ENCODE peak calls at places on chromosomes 1 and 21, in nine cellular contexts. T is RWPE1; Z is activated CD4-positive, alpha-beta T cell treated with anti-CD3 and anti-CD28 coated beads, Interleukin-2, amount 50 U/mL, for 24 hours; F is amniotic stem cell; C is mesenchymal stem cell; M is hypothalamus; E is neural crest cell; V is activated CD4-positive, alpha-beta memory T cell treated with anti-CD3 and anti-CD28 coated beads, Interleukin-2, amount 10 ng/mL, durations not matched to agents 7 days and 5 days; D is GDM1. Y is an unnamed sample.

GRCh38 chr1:156704930-156705320 is 458 bp downstream of the CRABP2 start:
- DNase-seq in T (peak), Z (no peak), F (peak), C (peak), M (no peak), E (no peak), V (peak), D (no peak), Y (peak)

GRCh38 chr1:167305059-167305704 is 84.5 kb downstream of the POU2F1 start:
- DNase-seq in T (no peak), Z (no peak), F (no peak), C (no peak), M (no peak), E (no peak), V (no peak), D (no peak), Y (no peak)

GRCh38 chr21:14943636-14944035 is 121.2 kb downstream of the NRIP1 start:
- DNase-seq in T (no peak), Z (no peak), F (no peak), C (no peak), M (no peak), E (no peak), V (no peak), D (no peak), Y (no peak)

GRCh38 chr1:154744352-154744751 is 125.7 kb downstream of the KCNN3 start:
- DNase-seq in T (no peak), Z (no peak), F (no peak), C (no peak), M (no peak), E (no peak), V (no peak), D (no peak), Y (no peak)

GRCh38 chr1:176444286-176444685 is 18.7 kb upstream of the PAPPA2 start:
- DNase-seq in T (no peak), Z (no peak), F (no peak), C (no peak), M (no peak), E (no peak), V (no peak), D (no peak), Y (no peak)

GRCh38 chr1:156165083-156165482 is 11.7 kb downstream of the SEMA4A start:
- DNase-seq in T (no peak), Z (no peak), F (no peak), C (peak), M (no peak), E (no peak), V (no peak), D (no peak), Y (no peak)

GRCh38 chr1:187921426-187921825 is 1092.7 kb downstream of the PLA2G4A start:
- DNase-seq in T (no peak), Z (no peak), F (no peak), C (no peak), M (no peak), E (no peak), V (no peak), D (no peak), Y (no peak)

GRCh38 chr21:43196789-43197188 is 28.0 kb downstream of the CRYAA start:
- DNase-seq in T (peak), Z (no peak), F (no peak), C (peak), M (no peak), E (no peak), V (peak), D (no peak), Y (no peak)

GRCh38 chr1:156801409-156802121 is 15.1 kb downstream of the SH2D2A start:
- DNase-seq in T (no peak), Z (no peak), F (no peak), C (peak), M (no peak), E (no peak), V (no peak), D (peak), Y (no peak)

GRCh38 chr1:69406244-69406643 is 161.5 kb upstream of the LRRC7 start:
- DNase-seq in T (no peak), Z (no peak), F (no peak), C (no peak), M (no peak), E (no peak), V (no peak), D (no peak), Y (no peak)

GRCh38 chr21:43815991-43816390 is 26.6 kb downstream of the RRP1 start:
- DNase-seq in T (no peak), Z (no peak), F (no peak), C (no peak), M (no peak), E (no peak), V (no peak), D (no peak), Y (no peak)

GRCh38 chr1:11692899-11693590 is 1.5 kb downstream of the DRAXIN start:
- DNase-seq in T (peak), Z (peak), F (no peak), C (peak), M (no peak), E (no peak), V (peak), D (no peak), Y (no peak)

GRCh38 chr1:105442901-105443300 is 1613.6 kb upstream of the PRMT6 start:
- DNase-seq in T (no peak), Z (no peak), F (no peak), C (no peak), M (no peak), E (no peak), V (no peak), D (no peak), Y (no peak)

GRCh38 chr1:246798606-246799496 is 74.6 kb downstream of the SCCPDH start:
- DNase-seq in T (no peak), Z (no peak), F (no peak), C (no peak), M (no peak), E (no peak), V (no peak), D (no peak), Y (no peak)

GRCh38 chr1:48498096-48498791 is 26.2 kb upstream of the SPATA6 start:
- DNase-seq in T (peak), Z (peak), F (peak), C (peak), M (peak), E (peak), V (peak), D (peak), Y (peak)

GRCh38 chr1:22889213-22889827 is 83.3 kb downstream of the LACTBL1 start:
- DNase-seq in T (peak), Z (no peak), F (no peak), C (peak), M (no peak), E (no peak), V (no peak), D (peak), Y (no peak)

GRCh38 chr1:9061252-9061948 is 8.0 kb downstream of the SLC2A5 start:
- DNase-seq in T (no peak), Z (no peak), F (no peak), C (no peak), M (no peak), E (no peak), V (no peak), D (no peak), Y (no peak)

GRCh38 chr1:200880212-200880611 is 7.4 kb downstream of the GPR25 start:
- DNase-seq in T (no peak), Z (no peak), F (no peak), C (no peak), M (no peak), E (no peak), V (no peak), D (no peak), Y (no peak)

GRCh38 chr1:156360534-156360933 is 8.5 kb upstream of the RHBG start:
- DNase-seq in T (no peak), Z (no peak), F (no peak), C (no peak), M (no peak), E (no peak), V (no peak), D (no peak), Y (no peak)

GRCh38 chr1:222464841-222465210 is 83.1 kb downstream of the HHIPL2 start:
- DNase-seq in T (peak), Z (peak), F (peak), C (peak), M (no peak), E (peak), V (peak), D (peak), Y (peak)

GRCh38 chr1:25255711-25256577 is 8.7 kb upstream of the RSRP1 start:
- DNase-seq in T (no peak), Z (no peak), F (no peak), C (no peak), M (no peak), E (no peak), V (no peak), D (no peak), Y (no peak)

GRCh38 chr1:224488806-224489584 is 54.4 kb upstream of the WDR26 start:
- DNase-seq in T (no peak), Z (no peak), F (no peak), C (peak), M (no peak), E (no peak), V (no peak), D (no peak), Y (no peak)

GRCh38 chr1:222373216-222373615 is 174.7 kb downstream of the HHIPL2 start:
- DNase-seq in T (no peak), Z (no peak), F (no peak), C (peak), M (no peak), E (no peak), V (no peak), D (no peak), Y (no peak)

GRCh38 chr21:36966066-36966845 is at the start of gene HLCS:
- DNase-seq in T (peak), Z (peak), F (peak), C (peak), M (peak), E (peak), V (peak), D (peak), Y (peak)

GRCh38 chr1:15948600-15949452 is 27.1 kb downstream of the ZBTB17 start:
- DNase-seq in T (peak), Z (no peak), F (peak), C (peak), M (no peak), E (no peak), V (peak), D (no peak), Y (no peak)

GRCh38 chr1:40053138-40053887 is 12.8 kb downstream of the CAP1 start:
- DNase-seq in T (peak), Z (no peak), F (no peak), C (no peak), M (no peak), E (no peak), V (no peak), D (no peak), Y (no peak)

GRCh38 chr1:186231861-186232436 is 143.1 kb downstream of the TPR start:
- DNase-seq in T (no peak), Z (no peak), F (no peak), C (no peak), M (no peak), E (no peak), V (no peak), D (no peak), Y (no peak)

GRCh38 chr1:7186382-7187120 is 401.3 kb downstream of the CAMTA1 start:
- DNase-seq in T (no peak), Z (no peak), F (no peak), C (no peak), M (no peak), E (no peak), V (no peak), D (no peak), Y (no peak)

GRCh38 chr1:234656981-234657651 is 47.1 kb upstream of the IRF2BP2 start:
- DNase-seq in T (peak), Z (peak), F (peak), C (peak), M (no peak), E (no peak), V (no peak), D (peak), Y (no peak)

GRCh38 chr21:45522986-45523385 is 19.3 kb downstream of the SLC19A1 start:
- DNase-seq in T (no peak), Z (no peak), F (no peak), C (no peak), M (no peak), E (no peak), V (no peak), D (no peak), Y (no peak)

GRCh38 chr1:175981128-175981527 is 226.0 kb downstream of the COP1 start:
- DNase-seq in T (no peak), Z (no peak), F (no peak), C (no peak), M (no peak), E (no peak), V (no peak), D (no peak), Y (no peak)

GRCh38 chr1:3564921-3565831 is 46.1 kb downstream of the MEGF6 start:
- DNase-seq in T (peak), Z (no peak), F (no peak), C (peak), M (no peak), E (peak), V (peak), D (no peak), Y (peak)

GRCh38 chr1:109091196-109092193 is 931 bp downstream of the TMEM167B start:
- DNase-seq in T (peak), Z (no peak), F (no peak), C (peak), M (no peak), E (no peak), V (peak), D (no peak), Y (no peak)